ENCODE peak calls at places on chromosomes 13 and 19, in five cellular contexts. R is AG09319, P is GM23248, Y is cardiac fibroblast, H is NCI-H774. V is an unnamed sample.

GRCh38 chr19:41420101-41420880 is 6.9 kb downstream of the B3GNT8 start:
- DNase-seq in H (no peak), Y (no peak), R (no peak), P (no peak), V (no peak)

GRCh38 chr13:71290963-71291937 is 575.8 kb downstream of the DACH1 start:
- DNase-seq in P (peak; percentile 33), Y (peak; percentile 81), R (peak; percentile 8), H (peak; percentile 37), V (peak; percentile 27)

GRCh38 chr13:112943309-112944125 is 25.5 kb upstream of the MCF2L start:
- DNase-seq in R (no peak), H (peak; percentile 78), P (peak; percentile 52), Y (peak; percentile 18), V (peak; percentile 23)

GRCh38 chr19:36460046-36460445 is 29.3 kb downstream of the ZNF566 start:
- DNase-seq in H (no peak), Y (peak; percentile 37), P (peak; percentile 47), R (no peak), V (no peak)

GRCh38 chr19:45050036-45050435 is 11.2 kb downstream of the CLASRP start:
- DNase-seq in R (no peak), P (peak; percentile 12), Y (no peak), H (no peak), V (no peak)

GRCh38 chr13:109741966-109742365 is 44.4 kb downstream of the IRS2 start:
- DNase-seq in Y (no peak), H (no peak), R (no peak), P (no peak), V (no peak)

GRCh38 chr19:41195675-41196497 is 2.9 kb downstream of the CYP2S1 start:
- DNase-seq in H (no peak), P (peak; percentile 10), Y (peak; percentile 61), R (no peak), V (no peak)

GRCh38 chr13:68304287-68304893 is 1074.3 kb upstream of the PCDH9 start:
- DNase-seq in P (peak; percentile 1), R (no peak), H (no peak), Y (peak; percentile 10), V (peak; percentile 48)

GRCh38 chr19:58346961-58347929 is 6.0 kb downstream of the A1BG start:
- DNase-seq in Y (peak; percentile 66), R (peak; percentile 44), H (peak; percentile 43), P (peak; percentile 75), V (peak; percentile 69)

GRCh38 chr13:50220938-50221337 is 205.7 kb downstream of the KCNRG start:
- DNase-seq in P (no peak), Y (peak; percentile 42), R (no peak), H (no peak), V (no peak)

GRCh38 chr19:11373885-11374448 is 499 bp upstream of the SWSAP1 start:
- DNase-seq in H (no peak), R (no peak), P (peak; percentile 29), Y (no peak), V (no peak)

GRCh38 chr19:40646564-40647254 is 43.7 kb downstream of the NUMBL start:
- DNase-seq in Y (peak; percentile 38), R (no peak), H (no peak), P (peak; percentile 30), V (no peak)

GRCh38 chr19:51439021-51439465 is 19.2 kb downstream of the SIGLEC8 start:
- DNase-seq in H (no peak), Y (peak; percentile 3), P (peak; percentile 38), R (no peak), V (no peak)

GRCh38 chr13:23289917-23290357 is 109.2 kb downstream of the SGCG start:
- DNase-seq in P (peak; percentile 77), H (no peak), R (no peak), Y (peak; percentile 81), V (no peak)

GRCh38 chr13:93248627-93249047 is 22.0 kb downstream of the GPC6 start:
- DNase-seq in Y (no peak), H (no peak), P (no peak), R (no peak), V (peak; percentile 86)

GRCh38 chr19:43598445-43599240 is 2.2 kb downstream of the ZNF576 start:
- DNase-seq in R (no peak), H (no peak), P (no peak), Y (no peak), V (no peak)

GRCh38 chr19:14405380-14405757 is 13.8 kb downstream of the DDX39A start:
- DNase-seq in H (no peak), Y (no peak), P (no peak), R (no peak), V (no peak)